ENCODE peak calls at places on chromosomes 5 and 9, in seven cellular contexts. One of them, this sample, is unnamed.

GRCh38 chr9:110255064-110255416 is 1.3 kb downstream of the TXN start:
- DNase-seq in body of pancreas: no peak
- DNase-seq in A549: no peak
- DNase-seq in PC-3: no peak
- DNase-seq in B cell: no peak
- DNase-seq in endothelial cell: peak
- DNase-seq in AG09309: no peak
- DNase-seq in this sample: peak

GRCh38 chr5:175195698-175196656 is 248.0 kb downstream of the DRD1 start:
- DNase-seq in body of pancreas: no peak
- DNase-seq in B cell: no peak
- DNase-seq in endothelial cell: peak
- DNase-seq in PC-3: peak
- DNase-seq in AG09309: peak
- DNase-seq in A549: peak
- DNase-seq in this sample: no peak

GRCh38 chr5:180792965-180793287 is 9.7 kb downstream of the MGAT1 start:
- DNase-seq in endothelial cell: no peak
- DNase-seq in AG09309: no peak
- DNase-seq in PC-3: no peak
- DNase-seq in body of pancreas: no peak
- DNase-seq in B cell: no peak
- DNase-seq in A549: no peak
- DNase-seq in this sample: no peak

GRCh38 chr5:83554133-83554532 is 82.6 kb downstream of the VCAN start:
- DNase-seq in body of pancreas: no peak
- DNase-seq in PC-3: no peak
- DNase-seq in A549: no peak
- DNase-seq in AG09309: no peak
- DNase-seq in B cell: no peak
- DNase-seq in endothelial cell: no peak
- DNase-seq in this sample: no peak

GRCh38 chr5:76473676-76474075 is 70.6 kb downstream of the IQGAP2 start:
- DNase-seq in A549: no peak
- DNase-seq in B cell: peak
- DNase-seq in PC-3: no peak
- DNase-seq in AG09309: no peak
- DNase-seq in body of pancreas: no peak
- DNase-seq in endothelial cell: no peak
- DNase-seq in this sample: no peak

GRCh38 chr5:1243487-1244152 is 18.4 kb downstream of the SLC6A18 start:
- DNase-seq in B cell: no peak
- DNase-seq in A549: no peak
- DNase-seq in AG09309: no peak
- DNase-seq in endothelial cell: peak
- DNase-seq in PC-3: no peak
- DNase-seq in body of pancreas: no peak
- DNase-seq in this sample: peak

GRCh38 chr5:142978726-142979125 is 208.5 kb downstream of the ARHGAP26 start:
- DNase-seq in B cell: no peak
- DNase-seq in endothelial cell: no peak
- DNase-seq in AG09309: no peak
- DNase-seq in A549: no peak
- DNase-seq in PC-3: no peak
- DNase-seq in body of pancreas: no peak
- DNase-seq in this sample: no peak

GRCh38 chr5:62376064-62376463 is 27.6 kb downstream of the DIMT1 start:
- DNase-seq in AG09309: no peak
- DNase-seq in A549: peak
- DNase-seq in PC-3: peak
- DNase-seq in B cell: no peak
- DNase-seq in endothelial cell: no peak
- DNase-seq in body of pancreas: no peak
- DNase-seq in this sample: no peak

GRCh38 chr9:134895103-134895502 is 14.5 kb downstream of the FCN2 start:
- DNase-seq in endothelial cell: no peak
- DNase-seq in B cell: no peak
- DNase-seq in PC-3: no peak
- DNase-seq in body of pancreas: no peak
- DNase-seq in A549: no peak
- DNase-seq in AG09309: no peak
- DNase-seq in this sample: no peak

GRCh38 chr5:14269395-14269794 is 126.3 kb downstream of the TRIO start:
- DNase-seq in A549: no peak
- DNase-seq in body of pancreas: no peak
- DNase-seq in endothelial cell: no peak
- DNase-seq in B cell: no peak
- DNase-seq in AG09309: no peak
- DNase-seq in PC-3: peak
- DNase-seq in this sample: no peak

GRCh38 chr5:40594811-40595210 is 84.9 kb upstream of the PTGER4 start:
- DNase-seq in B cell: no peak
- DNase-seq in PC-3: peak
- DNase-seq in endothelial cell: no peak
- DNase-seq in AG09309: no peak
- DNase-seq in body of pancreas: no peak
- DNase-seq in A549: no peak
- DNase-seq in this sample: no peak

GRCh38 chr5:98349251-98349989 is 424.0 kb upstream of the RGMB start:
- DNase-seq in B cell: no peak
- DNase-seq in PC-3: peak
- DNase-seq in AG09309: no peak
- DNase-seq in endothelial cell: no peak
- DNase-seq in A549: no peak
- DNase-seq in body of pancreas: no peak
- DNase-seq in this sample: no peak

DNA sequence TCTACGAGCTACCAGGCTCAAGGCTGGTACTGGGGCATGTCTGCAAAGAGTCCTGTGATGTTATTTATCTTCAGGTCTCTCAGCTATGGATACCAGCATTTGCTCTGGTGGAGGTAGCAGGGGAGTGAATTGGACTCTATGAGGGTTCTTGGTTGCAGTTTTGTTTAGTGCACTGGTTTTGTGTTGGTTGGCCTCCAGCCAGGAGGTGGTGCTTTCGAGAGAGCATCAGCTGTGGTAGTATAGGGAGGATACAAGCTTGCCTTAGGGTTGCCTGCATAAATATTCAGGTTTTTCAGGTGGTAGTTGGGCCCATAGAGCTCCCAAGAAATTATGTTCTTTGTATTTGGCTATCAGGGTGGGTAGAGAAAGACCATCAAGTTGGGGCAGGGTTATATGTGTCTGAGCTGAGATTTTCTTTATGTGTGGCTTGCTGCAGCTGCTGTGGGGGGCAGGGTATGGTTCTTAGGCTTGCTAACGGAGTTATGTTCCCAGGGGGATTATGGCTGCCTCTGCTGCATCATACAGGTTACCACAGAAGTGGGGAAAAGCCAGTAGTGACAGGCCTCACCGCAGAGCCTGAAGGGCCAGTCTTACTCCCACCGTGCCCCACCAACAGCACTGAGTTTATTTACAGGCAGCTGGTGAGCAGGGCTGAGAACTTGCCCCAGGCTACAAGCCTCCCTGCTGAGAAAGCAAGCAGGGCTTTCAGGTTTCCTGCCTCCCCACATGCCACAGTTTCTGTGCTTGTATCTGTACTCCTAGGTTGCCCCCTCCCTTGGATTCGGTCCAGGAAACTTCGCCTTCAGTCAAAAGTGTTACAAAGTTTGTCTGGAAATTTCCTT is 9.8 kb upstream of the RIOK2 start:
- DNase-seq in A549: no peak
- DNase-seq in PC-3: peak
- DNase-seq in B cell: no peak
- DNase-seq in AG09309: no peak
- DNase-seq in body of pancreas: no peak
- DNase-seq in endothelial cell: no peak
- DNase-seq in this sample: no peak
- TF ChIP-seq CTCF in A549: no peak
- TF ChIP-seq CTCF in PC-3: no peak
- TF ChIP-seq CTCF in B cell: no peak
- TF ChIP-seq CTCF in AG09309: no peak
- TF ChIP-seq CTCF in body of pancreas: no peak
- TF ChIP-seq CTCF in endothelial cell: no peak
- TF ChIP-seq CTCF in this sample: no peak

GRCh38 chr5:7589800-7590199 is 193.9 kb downstream of the ADCY2 start:
- DNase-seq in PC-3: no peak
- DNase-seq in endothelial cell: no peak
- DNase-seq in A549: no peak
- DNase-seq in AG09309: no peak
- DNase-seq in B cell: no peak
- DNase-seq in body of pancreas: no peak
- DNase-seq in this sample: no peak

GRCh38 chr5:7597058-7597457 is 201.1 kb downstream of the ADCY2 start:
- DNase-seq in A549: no peak
- DNase-seq in B cell: no peak
- DNase-seq in endothelial cell: no peak
- DNase-seq in body of pancreas: no peak
- DNase-seq in PC-3: peak
- DNase-seq in AG09309: no peak
- DNase-seq in this sample: peak

DNA sequence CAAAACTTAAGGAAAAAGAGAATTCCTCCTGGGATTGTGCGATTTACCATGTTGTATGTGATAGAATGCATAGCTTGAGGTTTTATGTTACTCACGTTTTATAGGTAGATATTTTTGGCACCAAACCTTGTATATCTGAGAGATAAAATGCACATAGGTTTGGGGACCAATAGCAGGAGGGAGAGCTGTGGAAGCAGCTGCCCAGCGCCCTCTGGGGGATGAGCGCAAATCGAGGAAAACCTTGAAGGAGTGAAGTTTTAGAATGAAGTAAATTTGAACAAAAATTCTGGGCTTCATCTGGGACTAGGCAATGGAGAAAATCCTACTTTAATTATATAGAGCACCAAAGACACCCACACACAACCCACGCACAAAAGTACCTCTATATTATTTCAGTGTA is 197.0 kb downstream of the ADCY2 start:
- DNase-seq in A549: no peak
- DNase-seq in endothelial cell: peak
- DNase-seq in PC-3: peak
- DNase-seq in B cell: no peak
- DNase-seq in body of pancreas: no peak
- DNase-seq in AG09309: no peak
- DNase-seq in this sample: peak
- TF ChIP-seq CTCF in A549: peak
- TF ChIP-seq CTCF in endothelial cell: no peak
- TF ChIP-seq CTCF in PC-3: peak
- TF ChIP-seq CTCF in B cell: no peak
- TF ChIP-seq CTCF in body of pancreas: no peak
- TF ChIP-seq CTCF in AG09309: peak
- TF ChIP-seq CTCF in this sample: no peak

DNA sequence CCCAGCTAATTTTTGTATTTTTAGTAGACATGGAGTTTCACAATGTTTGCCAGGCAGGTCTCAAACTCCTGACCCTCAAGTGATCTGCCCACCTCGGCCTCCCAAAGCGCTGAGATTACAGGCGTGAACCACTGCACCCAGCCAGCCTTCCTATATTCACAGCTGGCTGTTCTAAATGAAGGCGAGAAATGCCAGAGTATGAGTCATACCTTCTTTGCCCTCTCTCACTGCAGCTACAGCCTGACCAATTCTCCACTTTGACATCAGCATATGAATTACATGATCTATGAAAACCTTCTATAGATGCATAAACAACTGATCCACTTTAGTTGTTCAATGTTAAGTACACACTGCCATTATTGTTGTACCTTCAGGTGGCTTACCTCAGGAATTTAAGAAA is 14.5 kb downstream of the APTX start:
- DNase-seq in A549: no peak
- DNase-seq in AG09309: no peak
- DNase-seq in PC-3: no peak
- DNase-seq in B cell: no peak
- DNase-seq in body of pancreas: no peak
- DNase-seq in endothelial cell: no peak
- DNase-seq in this sample: no peak
- TF ChIP-seq CTCF in A549: no peak
- TF ChIP-seq CTCF in AG09309: no peak
- TF ChIP-seq CTCF in PC-3: no peak
- TF ChIP-seq CTCF in B cell: no peak
- TF ChIP-seq CTCF in body of pancreas: no peak
- TF ChIP-seq CTCF in endothelial cell: no peak
- TF ChIP-seq CTCF in this sample: no peak

DNA sequence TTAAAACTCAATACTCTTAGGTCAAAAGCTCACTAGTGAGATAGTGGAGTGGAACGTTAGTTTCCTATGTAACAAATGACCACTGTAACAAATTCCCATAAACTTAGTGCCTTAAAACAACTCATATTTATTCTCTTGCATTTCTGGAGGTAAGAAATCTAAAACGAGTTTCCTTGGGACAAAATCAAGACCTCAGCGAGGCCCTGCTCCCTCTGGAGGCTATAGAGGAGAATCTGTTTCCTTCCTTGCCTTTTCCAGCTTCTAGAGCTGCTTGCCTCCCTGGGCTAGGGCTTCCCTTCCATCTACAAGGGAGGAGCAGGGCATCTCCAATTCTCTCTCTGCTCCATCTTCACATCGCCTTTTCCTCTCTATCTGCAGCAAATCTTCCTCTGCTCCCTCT is 32.0 kb downstream of the SEMA5A start:
- DNase-seq in AG09309: no peak
- DNase-seq in endothelial cell: no peak
- DNase-seq in PC-3: peak
- DNase-seq in body of pancreas: no peak
- DNase-seq in B cell: no peak
- DNase-seq in A549: no peak
- DNase-seq in this sample: no peak
- TF ChIP-seq CTCF in AG09309: peak
- TF ChIP-seq CTCF in endothelial cell: peak
- TF ChIP-seq CTCF in PC-3: peak
- TF ChIP-seq CTCF in body of pancreas: no peak
- TF ChIP-seq CTCF in B cell: no peak
- TF ChIP-seq CTCF in A549: no peak
- TF ChIP-seq CTCF in this sample: no peak

GRCh38 chr5:96595300-96596090 is 66.7 kb upstream of the CAST start:
- DNase-seq in B cell: peak
- DNase-seq in AG09309: no peak
- DNase-seq in endothelial cell: no peak
- DNase-seq in body of pancreas: no peak
- DNase-seq in A549: no peak
- DNase-seq in PC-3: peak
- DNase-seq in this sample: no peak
- TF ChIP-seq CTCF in B cell: peak
- TF ChIP-seq CTCF in AG09309: peak
- TF ChIP-seq CTCF in endothelial cell: peak
- TF ChIP-seq CTCF in body of pancreas: no peak
- TF ChIP-seq CTCF in A549: no peak
- TF ChIP-seq CTCF in PC-3: peak
- TF ChIP-seq CTCF in this sample: peak

GRCh38 chr5:51468196-51468595 is 84.9 kb downstream of the ISL1 start:
- DNase-seq in PC-3: peak
- DNase-seq in endothelial cell: no peak
- DNase-seq in body of pancreas: no peak
- DNase-seq in B cell: no peak
- DNase-seq in AG09309: no peak
- DNase-seq in A549: no peak
- DNase-seq in this sample: no peak
- TF ChIP-seq CTCF in PC-3: peak
- TF ChIP-seq CTCF in endothelial cell: no peak
- TF ChIP-seq CTCF in body of pancreas: no peak
- TF ChIP-seq CTCF in B cell: no peak
- TF ChIP-seq CTCF in AG09309: no peak
- TF ChIP-seq CTCF in A549: no peak
- TF ChIP-seq CTCF in this sample: no peak

This sample was measured in glutamatergic neuron.